ENCODE peak calls at places on chromosomes 7 and 10, in four cellular contexts. P is CD8-positive, alpha-beta T cell; V is OCI-LY7; T is Panc1. Y is an unnamed sample.

GRCh38 chr10:71128311-71129010 is 83.9 kb upstream of the UNC5B start:
- DNase-seq in P (no peak), V (no peak), T (no peak), Y (no peak)

GRCh38 chr7:17674166-17674955 is 265.9 kb downstream of the SNX13 start:
- DNase-seq in P (no peak), V (no peak), T (no peak), Y (no peak)

GRCh38 chr7:18036783-18037182 is 9.1 kb upstream of the PRPS1L1 start:
- DNase-seq in P (no peak), V (no peak), T (no peak), Y (no peak)

GRCh38 chr7:84102213-84102612 is 92.4 kb downstream of the SEMA3A start:
- DNase-seq in P (no peak), V (no peak), T (no peak), Y (no peak)

GRCh38 chr10:33136781-33137180 is 178.8 kb upstream of the ITGB1 start:
- DNase-seq in P (no peak), V (no peak), T (no peak), Y (no peak)

GRCh38 chr10:86945361-86946214 is 11.8 kb downstream of the MMRN2 start:
- DNase-seq in P (peak; percentile 4), V (no peak), T (no peak), Y (peak; percentile 65)

GRCh38 chr10:96244354-96244753 is 27.0 kb downstream of the BLNK start:
- DNase-seq in P (no peak), V (peak; percentile 97), T (no peak), Y (no peak)

GRCh38 chr10:78859769-78860168 is 209.0 kb upstream of the ZMIZ1 start:
- DNase-seq in P (no peak), V (no peak), T (no peak), Y (no peak)

GRCh38 chr10:14571866-14572507 is 202.7 kb downstream of the FAM107B start:
- DNase-seq in P (peak; percentile 66), V (no peak), T (no peak), Y (peak; percentile 37)

GRCh38 chr10:94546058-94546595 is 539 bp downstream of the HELLS start:
- DNase-seq in P (no peak), V (peak; percentile 47), T (peak; percentile 25), Y (peak; percentile 27)

GRCh38 chr7:107937514-107937913 is 46.5 kb downstream of the DLD start:
- DNase-seq in P (no peak), V (no peak), T (no peak), Y (no peak)

GRCh38 chr7:107933386-107934013 is 42.5 kb downstream of the DLD start:
- DNase-seq in P (no peak), V (no peak), T (no peak), Y (no peak)

GRCh38 chr7:107938448-107939250 is 47.7 kb downstream of the DLD start:
- DNase-seq in P (no peak), V (no peak), T (no peak), Y (peak; percentile 75)

GRCh38 chr7:107934991-107935770 is 44.2 kb downstream of the DLD start:
- DNase-seq in P (no peak), V (no peak), T (no peak), Y (no peak)

GRCh38 chr7:107936312-107936711 is 45.3 kb downstream of the DLD start:
- DNase-seq in P (no peak), V (no peak), T (no peak), Y (no peak)
- H3K4me1 ChIP-seq in P (no peaks in the 10 kb centered on the region), V (no peaks in the 10 kb centered on the region), T (peaks cover 42% of the 10 kb centered on the region), Y (peaks cover 19% of the 10 kb centered on the region)

GRCh38 chr10:99849525-99849924 is 67.1 kb downstream of the ABCC2 start:
- DNase-seq in P (no peak), V (no peak), T (no peak), Y (no peak)
- H3K4me1 ChIP-seq in P (no peaks in the 10 kb centered on the region), V (peaks cover 5% of the 10 kb centered on the region), T (peaks cover 19% of the 10 kb centered on the region), Y (no peaks in the 10 kb centered on the region)

GRCh38 chr10:82922046-82922445 is 1047.1 kb downstream of the NRG3 start:
- DNase-seq in P (no peak), V (no peak), T (no peak), Y (no peak)
- H3K4me1 ChIP-seq in P (no peaks in the 10 kb centered on the region), V (no peaks in the 10 kb centered on the region), T (no peaks in the 10 kb centered on the region), Y (no peaks in the 10 kb centered on the region)

DNA sequence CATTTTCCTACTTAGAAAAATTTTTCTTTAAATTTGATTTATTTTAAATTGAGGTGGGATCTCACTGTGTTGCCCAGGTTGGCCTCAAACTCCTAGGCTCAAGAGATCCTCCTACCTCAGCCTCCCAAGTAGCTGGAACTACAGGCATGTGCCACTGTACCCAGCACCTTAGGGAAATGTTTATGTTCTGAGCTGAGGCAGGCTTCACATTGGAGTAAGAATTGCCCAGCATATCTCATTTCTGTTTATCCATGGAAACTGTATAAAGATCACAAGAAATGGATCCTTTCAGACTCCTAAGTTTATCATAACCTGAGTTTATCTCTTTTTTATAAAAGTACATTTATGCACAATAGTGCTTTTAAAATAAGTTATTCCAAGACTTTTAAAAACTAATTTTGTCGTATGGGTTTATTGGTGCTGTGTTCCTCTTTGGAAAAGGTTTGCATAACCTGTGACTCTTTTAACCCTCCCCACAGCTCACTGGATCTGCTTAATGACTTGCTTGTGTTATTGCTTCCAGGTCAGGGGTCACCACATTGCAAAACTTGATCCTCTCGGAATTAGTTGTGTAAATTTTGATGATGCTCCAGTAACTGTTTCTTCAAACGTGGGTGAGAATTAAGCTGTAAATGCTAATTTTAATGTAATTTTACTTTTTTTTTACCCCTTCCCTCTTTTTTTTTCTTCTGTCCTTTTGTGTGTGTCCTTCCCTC is 40.7 kb downstream of the OGDH start:
- DNase-seq in P (no peak), V (no peak), T (no peak), Y (no peak)
- H3K4me1 ChIP-seq in P (no peaks in the 10 kb centered on the region), V (peaks cover 10% of the 10 kb centered on the region), T (no peaks in the 10 kb centered on the region), Y (no peaks in the 10 kb centered on the region)